ENCODE peak calls at places on chromosomes 4 and X, in nine cellular contexts. One of them, this sample, is unnamed.

GRCh38 chrX:24282381-24283121 is 31.3 kb downstream of the SUPT20HL2 start:
- DNase-seq in tibial artery: peak
- DNase-seq in tibial nerve: no peak
- DNase-seq in thoracic aorta: no peak
- DNase-seq in cardiac fibroblast: peak
- DNase-seq in breast epithelium: no peak
- DNase-seq in cardiac muscle cell: peak
- DNase-seq in fibroblast of the aortic adventitia: peak
- DNase-seq in aorta: no peak
- DNase-seq in this sample: no peak

GRCh38 chrX:33204889-33205288 is 6.5 kb downstream of the DMD start:
- DNase-seq in thoracic aorta: no peak
- DNase-seq in aorta: no peak
- DNase-seq in cardiac fibroblast: peak
- DNase-seq in breast epithelium: no peak
- DNase-seq in cardiac muscle cell: peak
- DNase-seq in tibial artery: no peak
- DNase-seq in tibial nerve: no peak
- DNase-seq in fibroblast of the aortic adventitia: peak
- DNase-seq in this sample: peak

GRCh38 chrX:132622130-132622529 is 133.3 kb upstream of the MBNL3 start:
- DNase-seq in thoracic aorta: no peak
- DNase-seq in cardiac fibroblast: peak
- DNase-seq in fibroblast of the aortic adventitia: peak
- DNase-seq in cardiac muscle cell: peak
- DNase-seq in tibial artery: peak
- DNase-seq in tibial nerve: no peak
- DNase-seq in breast epithelium: no peak
- DNase-seq in aorta: no peak
- DNase-seq in this sample: no peak

GRCh38 chr4:188663369-188663768 is 524.1 kb downstream of the TRIML1 start:
- DNase-seq in tibial artery: no peak
- DNase-seq in cardiac muscle cell: no peak
- DNase-seq in fibroblast of the aortic adventitia: no peak
- DNase-seq in breast epithelium: no peak
- DNase-seq in aorta: no peak
- DNase-seq in cardiac fibroblast: no peak
- DNase-seq in thoracic aorta: no peak
- DNase-seq in tibial nerve: no peak
- DNase-seq in this sample: no peak

GRCh38 chr4:157363366-157363765 is 142.8 kb downstream of the GRIA2 start:
- DNase-seq in fibroblast of the aortic adventitia: no peak
- DNase-seq in thoracic aorta: no peak
- DNase-seq in cardiac fibroblast: no peak
- DNase-seq in tibial nerve: no peak
- DNase-seq in aorta: no peak
- DNase-seq in tibial artery: no peak
- DNase-seq in breast epithelium: no peak
- DNase-seq in cardiac muscle cell: no peak
- DNase-seq in this sample: no peak

GRCh38 chrX:135528274-135528673 is 7.8 kb downstream of the INTS6L start:
- DNase-seq in breast epithelium: no peak
- DNase-seq in tibial artery: no peak
- DNase-seq in fibroblast of the aortic adventitia: no peak
- DNase-seq in thoracic aorta: no peak
- DNase-seq in aorta: no peak
- DNase-seq in tibial nerve: no peak
- DNase-seq in cardiac fibroblast: no peak
- DNase-seq in cardiac muscle cell: no peak
- DNase-seq in this sample: no peak

GRCh38 chrX:110420771-110421498 is 62.3 kb downstream of the RTL9 start:
- DNase-seq in tibial artery: no peak
- DNase-seq in aorta: no peak
- DNase-seq in breast epithelium: no peak
- DNase-seq in cardiac fibroblast: no peak
- DNase-seq in tibial nerve: no peak
- DNase-seq in fibroblast of the aortic adventitia: no peak
- DNase-seq in cardiac muscle cell: no peak
- DNase-seq in thoracic aorta: no peak
- DNase-seq in this sample: no peak

GRCh38 chr4:156571146-156571545 is 400.5 kb downstream of the PDGFC start:
- DNase-seq in thoracic aorta: no peak
- DNase-seq in breast epithelium: no peak
- DNase-seq in aorta: no peak
- DNase-seq in fibroblast of the aortic adventitia: no peak
- DNase-seq in tibial nerve: no peak
- DNase-seq in cardiac muscle cell: peak
- DNase-seq in cardiac fibroblast: peak
- DNase-seq in tibial artery: no peak
- DNase-seq in this sample: no peak

GRCh38 chr4:123182289-123182688 is 214.3 kb upstream of the SPRY1 start:
- DNase-seq in aorta: no peak
- DNase-seq in breast epithelium: no peak
- DNase-seq in fibroblast of the aortic adventitia: no peak
- DNase-seq in cardiac muscle cell: no peak
- DNase-seq in tibial nerve: no peak
- DNase-seq in thoracic aorta: no peak
- DNase-seq in tibial artery: no peak
- DNase-seq in cardiac fibroblast: no peak
- DNase-seq in this sample: no peak

GRCh38 chr4:29058519-29058918 is 1661.7 kb upstream of the PCDH7 start:
- DNase-seq in tibial nerve: no peak
- DNase-seq in tibial artery: no peak
- DNase-seq in aorta: no peak
- DNase-seq in thoracic aorta: no peak
- DNase-seq in cardiac fibroblast: no peak
- DNase-seq in cardiac muscle cell: no peak
- DNase-seq in fibroblast of the aortic adventitia: no peak
- DNase-seq in breast epithelium: no peak
- DNase-seq in this sample: no peak

GRCh38 chrX:68929332-68930150 is 100.7 kb downstream of the EFNB1 start:
- DNase-seq in aorta: peak
- DNase-seq in cardiac muscle cell: peak
- DNase-seq in thoracic aorta: peak
- DNase-seq in breast epithelium: no peak
- DNase-seq in fibroblast of the aortic adventitia: peak
- DNase-seq in tibial nerve: no peak
- DNase-seq in tibial artery: no peak
- DNase-seq in cardiac fibroblast: peak
- DNase-seq in this sample: peak

GRCh38 chrX:84721416-84721815 is 219.2 kb upstream of the HDX start:
- DNase-seq in cardiac fibroblast: no peak
- DNase-seq in tibial artery: no peak
- DNase-seq in breast epithelium: no peak
- DNase-seq in cardiac muscle cell: no peak
- DNase-seq in fibroblast of the aortic adventitia: no peak
- DNase-seq in aorta: no peak
- DNase-seq in tibial nerve: no peak
- DNase-seq in thoracic aorta: no peak
- DNase-seq in this sample: no peak

GRCh38 chr4:127936974-127937373 is 28.0 kb downstream of the MFSD8 start:
- DNase-seq in cardiac muscle cell: peak
- DNase-seq in fibroblast of the aortic adventitia: peak
- DNase-seq in tibial artery: no peak
- DNase-seq in cardiac fibroblast: peak
- DNase-seq in aorta: no peak
- DNase-seq in breast epithelium: no peak
- DNase-seq in thoracic aorta: no peak
- DNase-seq in tibial nerve: no peak
- DNase-seq in this sample: no peak

GRCh38 chrX:97315939-97316338 is 432.2 kb downstream of the RPA4 start:
- DNase-seq in cardiac fibroblast: no peak
- DNase-seq in tibial artery: no peak
- DNase-seq in fibroblast of the aortic adventitia: no peak
- DNase-seq in tibial nerve: no peak
- DNase-seq in cardiac muscle cell: no peak
- DNase-seq in thoracic aorta: no peak
- DNase-seq in aorta: no peak
- DNase-seq in breast epithelium: no peak
- DNase-seq in this sample: no peak

GRCh38 chr4:89486042-89486441 is 178.4 kb upstream of the GPRIN3 start:
- DNase-seq in aorta: no peak
- DNase-seq in cardiac fibroblast: peak
- DNase-seq in tibial nerve: no peak
- DNase-seq in thoracic aorta: no peak
- DNase-seq in cardiac muscle cell: peak
- DNase-seq in breast epithelium: no peak
- DNase-seq in fibroblast of the aortic adventitia: peak
- DNase-seq in tibial artery: no peak
- DNase-seq in this sample: no peak

GRCh38 chr4:56671373-56671772 is 9.7 kb downstream of the HOPX start:
- DNase-seq in breast epithelium: no peak
- DNase-seq in cardiac muscle cell: no peak
- DNase-seq in cardiac fibroblast: no peak
- DNase-seq in thoracic aorta: no peak
- DNase-seq in aorta: no peak
- DNase-seq in fibroblast of the aortic adventitia: no peak
- DNase-seq in tibial artery: no peak
- DNase-seq in tibial nerve: no peak
- DNase-seq in this sample: no peak

GRCh38 chrX:848366-848765 is 217.8 kb downstream of the SHOX start:
- DNase-seq in thoracic aorta: no peak
- DNase-seq in tibial nerve: no peak
- DNase-seq in cardiac fibroblast: no peak
- DNase-seq in fibroblast of the aortic adventitia: no peak
- DNase-seq in tibial artery: no peak
- DNase-seq in breast epithelium: no peak
- DNase-seq in cardiac muscle cell: no peak
- DNase-seq in aorta: no peak
- DNase-seq in this sample: no peak

GRCh38 chrX:9562851-9563250 is 98.0 kb downstream of the TBL1X start:
- DNase-seq in cardiac muscle cell: peak
- DNase-seq in breast epithelium: no peak
- DNase-seq in tibial nerve: no peak
- DNase-seq in aorta: peak
- DNase-seq in thoracic aorta: no peak
- DNase-seq in fibroblast of the aortic adventitia: peak
- DNase-seq in tibial artery: peak
- DNase-seq in cardiac fibroblast: peak
- DNase-seq in this sample: no peak

GRCh38 chrX:155071694-155072215 is 447 bp downstream of the BRCC3 start:
- DNase-seq in cardiac muscle cell: no peak
- DNase-seq in aorta: no peak
- DNase-seq in tibial nerve: peak
- DNase-seq in breast epithelium: no peak
- DNase-seq in tibial artery: no peak
- DNase-seq in fibroblast of the aortic adventitia: no peak
- DNase-seq in cardiac fibroblast: no peak
- DNase-seq in thoracic aorta: no peak
- DNase-seq in this sample: no peak

GRCh38 chrX:155070975-155071693 is at the start of the genes BRCC3, CMC4 and MTCP1:
- DNase-seq in fibroblast of the aortic adventitia: peak
- DNase-seq in tibial artery: peak
- DNase-seq in aorta: peak
- DNase-seq in cardiac muscle cell: peak
- DNase-seq in tibial nerve: peak
- DNase-seq in breast epithelium: peak
- DNase-seq in cardiac fibroblast: peak
- DNase-seq in thoracic aorta: no peak
- DNase-seq in this sample: peak

GRCh38 chrX:155070038-155070437 is 898 bp downstream of the CMC4 start:
- DNase-seq in cardiac muscle cell: no peak
- DNase-seq in breast epithelium: no peak
- DNase-seq in tibial artery: no peak
- DNase-seq in thoracic aorta: no peak
- DNase-seq in aorta: no peak
- DNase-seq in cardiac fibroblast: no peak
- DNase-seq in fibroblast of the aortic adventitia: no peak
- DNase-seq in tibial nerve: no peak
- DNase-seq in this sample: no peak

GRCh38 chrX:155069414-155069813 is 1.5 kb downstream of the CMC4 start:
- DNase-seq in tibial artery: no peak
- DNase-seq in cardiac muscle cell: no peak
- DNase-seq in tibial nerve: no peak
- DNase-seq in fibroblast of the aortic adventitia: no peak
- DNase-seq in thoracic aorta: no peak
- DNase-seq in aorta: no peak
- DNase-seq in cardiac fibroblast: no peak
- DNase-seq in breast epithelium: no peak
- DNase-seq in this sample: no peak

GRCh38 chrX:155070663-155070974 is 317 bp downstream of the CMC4 start:
- DNase-seq in cardiac muscle cell: no peak
- DNase-seq in breast epithelium: no peak
- DNase-seq in cardiac fibroblast: no peak
- DNase-seq in thoracic aorta: no peak
- DNase-seq in fibroblast of the aortic adventitia: no peak
- DNase-seq in tibial artery: no peak
- DNase-seq in tibial nerve: peak
- DNase-seq in aorta: no peak
- DNase-seq in this sample: no peak
- H3K4me3 ChIP-seq in cardiac muscle cell: peak
- H3K4me3 ChIP-seq in breast epithelium: peak
- H3K4me3 ChIP-seq in cardiac fibroblast: peak
- H3K4me3 ChIP-seq in thoracic aorta: peak
- H3K4me3 ChIP-seq in fibroblast of the aortic adventitia: peak
- H3K4me3 ChIP-seq in tibial artery: peak
- H3K4me3 ChIP-seq in tibial nerve: peak
- H3K4me3 ChIP-seq in aorta: peak
- H3K4me3 ChIP-seq in this sample: peak

GRCh38 chrX:69987691-69988090 is 62.0 kb downstream of the AWAT2 start:
- DNase-seq in tibial artery: no peak
- DNase-seq in thoracic aorta: no peak
- DNase-seq in fibroblast of the aortic adventitia: no peak
- DNase-seq in tibial nerve: no peak
- DNase-seq in breast epithelium: no peak
- DNase-seq in cardiac muscle cell: peak
- DNase-seq in cardiac fibroblast: peak
- DNase-seq in aorta: no peak
- DNase-seq in this sample: no peak
- H3K4me3 ChIP-seq in tibial artery: no peak
- H3K4me3 ChIP-seq in thoracic aorta: no peak
- H3K4me3 ChIP-seq in fibroblast of the aortic adventitia: no peak
- H3K4me3 ChIP-seq in tibial nerve: no peak
- H3K4me3 ChIP-seq in breast epithelium: no peak
- H3K4me3 ChIP-seq in cardiac muscle cell: no peak
- H3K4me3 ChIP-seq in cardiac fibroblast: no peak
- H3K4me3 ChIP-seq in aorta: no peak
- H3K4me3 ChIP-seq in this sample: no peak

GRCh38 chr4:7890635-7891393 is 48.8 kb downstream of the AFAP1 start:
- DNase-seq in tibial artery: no peak
- DNase-seq in thoracic aorta: no peak
- DNase-seq in fibroblast of the aortic adventitia: peak
- DNase-seq in breast epithelium: no peak
- DNase-seq in tibial nerve: no peak
- DNase-seq in cardiac muscle cell: peak
- DNase-seq in cardiac fibroblast: peak
- DNase-seq in aorta: no peak
- DNase-seq in this sample: no peak
- H3K4me3 ChIP-seq in tibial artery: no peak
- H3K4me3 ChIP-seq in thoracic aorta: peak
- H3K4me3 ChIP-seq in fibroblast of the aortic adventitia: no peak
- H3K4me3 ChIP-seq in breast epithelium: no peak
- H3K4me3 ChIP-seq in tibial nerve: no peak
- H3K4me3 ChIP-seq in cardiac muscle cell: no peak
- H3K4me3 ChIP-seq in cardiac fibroblast: no peak
- H3K4me3 ChIP-seq in aorta: no peak
- H3K4me3 ChIP-seq in this sample: no peak

DNA sequence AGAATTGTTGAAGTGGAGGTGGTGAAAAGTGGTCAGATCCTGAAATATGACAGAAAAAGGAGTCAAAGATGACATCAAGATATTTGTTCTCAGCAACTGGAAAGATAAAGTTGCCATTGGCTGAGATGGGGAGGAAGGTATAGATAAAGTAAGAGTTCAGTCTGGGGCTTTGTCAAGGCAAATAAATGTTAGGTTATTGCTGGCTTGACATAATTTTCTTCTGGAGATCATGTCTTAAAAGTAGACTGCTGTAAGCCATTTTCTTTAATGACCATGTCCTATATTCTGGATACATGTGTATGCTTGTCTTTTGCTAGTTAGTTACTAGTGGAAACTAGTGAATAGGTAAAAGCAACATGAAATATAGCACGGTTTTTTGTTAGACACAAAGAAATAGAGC is 5.6 kb downstream of the USP53 start:
- DNase-seq in breast epithelium: no peak
- DNase-seq in cardiac fibroblast: no peak
- DNase-seq in thoracic aorta: no peak
- DNase-seq in cardiac muscle cell: no peak
- DNase-seq in tibial artery: no peak
- DNase-seq in aorta: no peak
- DNase-seq in tibial nerve: no peak
- DNase-seq in fibroblast of the aortic adventitia: no peak
- DNase-seq in this sample: no peak
- H3K4me3 ChIP-seq in breast epithelium: peak
- H3K4me3 ChIP-seq in cardiac fibroblast: no peak
- H3K4me3 ChIP-seq in thoracic aorta: peak
- H3K4me3 ChIP-seq in cardiac muscle cell: no peak
- H3K4me3 ChIP-seq in tibial artery: peak
- H3K4me3 ChIP-seq in aorta: no peak
- H3K4me3 ChIP-seq in tibial nerve: peak
- H3K4me3 ChIP-seq in fibroblast of the aortic adventitia: no peak
- H3K4me3 ChIP-seq in this sample: peak